ENCODE peak calls at places on chromosomes 2 and 18, in ten cellular contexts. R, Q, S, E, Y, M, W, B, U and N are unnamed samples.

GRCh38 chr2:203678971-203679370 is 27.5 kb upstream of the CD28 start:
- DNase-seq in U (no peak), S (no peak), Q (no peak), W (no peak), Y (no peak), E (no peak), B (no peak), M (no peak), R (no peak), N (no peak)

GRCh38 chr2:234722176-234722575 is 225.3 kb upstream of the ARL4C start:
- DNase-seq in M (no peak), R (no peak), U (no peak), B (no peak), E (no peak), S (no peak), Q (no peak), W (no peak), Y (no peak), N (no peak)

GRCh38 chr2:215747244-215747620 is 266.1 kb downstream of the MREG start:
- DNase-seq in U (no peak), Q (no peak), Y (no peak), W (no peak), E (no peak), B (no peak), M (no peak), R (no peak), S (no peak), N (no peak)

GRCh38 chr2:203201426-203201825 is 37.4 kb upstream of the CYP20A1 start:
- DNase-seq in S (no peak), Y (no peak), M (peak; percentile 20), E (no peak), U (no peak), R (no peak), B (no peak), Q (no peak), W (no peak), N (no peak)

GRCh38 chr2:97995026-97995733 is 568 bp downstream of the TMEM131 start:
- DNase-seq in B (peak; percentile 88), S (peak; percentile 86), E (no peak), U (peak; percentile 86), R (peak; percentile 37), Y (peak; percentile 67), M (peak; percentile 28), Q (peak; percentile 83), W (peak; percentile 73), N (no peak)

GRCh38 chr2:27085670-27086089 is 892 bp upstream of the KHK start:
- DNase-seq in U (no peak), M (peak; percentile 46), W (peak; percentile 44), Y (peak; percentile 65), Q (peak; percentile 81), S (no peak), B (peak; percentile 66), R (no peak), E (no peak), N (peak; percentile 64)

GRCh38 chr2:199850718-199851498 is at the start of gene FTCDNL1:
- DNase-seq in E (no peak), Q (peak; percentile 81), M (peak; percentile 15), Y (peak; percentile 70), S (peak; percentile 59), B (peak; percentile 82), R (peak; percentile 37), U (no peak), W (peak; percentile 78), N (peak; percentile 75)

GRCh38 chr2:170434900-170435640 is 257.1 kb downstream of the MYO3B start:
- DNase-seq in U (no peak), S (no peak), E (no peak), B (peak; percentile 52), W (peak; percentile 22), Q (no peak), Y (no peak), M (no peak), R (no peak), N (no peak)

GRCh38 chr18:40006553-40007073 is 1948.4 kb upstream of the PIK3C3 start:
- DNase-seq in S (no peak), Y (peak; percentile 41), U (no peak), R (no peak), E (no peak), W (no peak), Q (peak; percentile 28), M (no peak), B (no peak), N (no peak)

GRCh38 chr2:106566050-106566449 is 78.9 kb downstream of the CD8B2 start:
- DNase-seq in S (no peak), M (peak; percentile 18), R (no peak), Q (no peak), W (no peak), B (no peak), Y (no peak), U (no peak), E (no peak), N (no peak)

GRCh38 chr2:55986700-55987440 is 63.3 kb upstream of the EFEMP1 start:
- DNase-seq in B (no peak), U (no peak), M (no peak), W (no peak), E (no peak), R (no peak), Q (no peak), S (no peak), Y (no peak), N (no peak)

GRCh38 chr2:154533300-154533940 is 165.1 kb upstream of the KCNJ3 start:
- DNase-seq in B (no peak), W (no peak), S (no peak), M (no peak), Y (peak; percentile 33), E (no peak), U (no peak), Q (peak; percentile 27), R (no peak), N (no peak)
- TF ChIP-seq CTCF in B (no peak), W (no peak), S (no peak), M (no peak), Y (no peak), E (no peak), U (no peak), Q (peak; percentile 13), R (no peak), N (no peak)

GRCh38 chr2:84443477-84443876 is 15.6 kb downstream of the SUCLG1 start:
- DNase-seq in S (no peak), Q (no peak), Y (no peak), B (no peak), R (no peak), W (no peak), E (no peak), U (no peak), M (no peak), N (no peak)
- TF ChIP-seq CTCF in S (no peak), Q (no peak), Y (no peak), B (no peak), R (no peak), W (no peak), E (no peak), U (no peak), M (no peak), N (no peak)

DNA sequence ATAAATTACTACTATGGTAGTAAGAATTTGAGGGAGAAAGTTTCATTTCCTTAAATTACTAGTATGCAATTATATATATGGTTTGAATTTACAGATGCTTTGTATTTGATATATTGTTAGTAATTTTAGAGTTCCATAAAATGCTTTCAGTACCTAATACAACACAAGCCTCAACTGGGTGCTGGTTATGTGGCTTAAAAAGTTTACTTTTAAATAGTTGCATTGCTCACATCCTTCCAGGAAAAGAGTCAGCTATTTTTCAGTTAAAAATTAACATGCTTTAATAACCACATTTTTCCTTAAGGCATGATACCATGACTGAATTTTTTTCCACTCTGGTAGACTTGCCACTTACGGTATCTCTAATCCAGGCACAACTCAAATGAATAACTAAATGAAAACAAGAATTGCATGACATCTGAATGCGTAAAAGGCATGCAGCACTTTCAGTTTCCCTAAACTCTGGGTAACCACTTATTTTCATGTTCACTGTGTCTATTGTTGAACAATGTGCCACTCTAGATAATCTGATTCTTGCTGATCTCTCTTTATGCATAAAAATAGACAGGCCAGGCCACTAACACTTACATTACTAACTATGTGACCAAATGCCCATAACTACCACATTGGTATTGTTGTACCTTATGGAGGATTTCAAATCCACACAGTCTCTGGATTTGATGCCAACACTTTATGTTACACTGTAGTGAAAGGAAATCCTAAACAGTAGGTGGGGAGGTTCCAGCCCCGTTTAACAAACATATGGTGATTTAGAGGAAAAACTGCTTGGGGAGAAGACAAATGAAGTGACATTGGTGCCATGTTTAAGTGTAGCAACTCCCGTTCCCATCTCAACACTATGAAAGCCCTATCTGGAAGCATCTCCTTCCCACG is 35.5 kb upstream of the SLC35F5 start:
- DNase-seq in E (no peak), R (no peak), B (peak; percentile 69), W (peak; percentile 45), Y (no peak), M (peak; percentile 64), S (peak; percentile 29), U (no peak), Q (no peak), N (no peak)
- TF ChIP-seq CTCF in E (no peak), R (no peak), B (no peak), W (no peak), Y (no peak), M (no peak), S (no peak), U (no peak), Q (no peak), N (no peak)

GRCh38 chr2:42979870-42980763 is 187.7 kb upstream of the HAAO start:
- DNase-seq in M (no peak), E (no peak), R (no peak), B (no peak), Y (no peak), W (no peak), S (no peak), U (no peak), Q (no peak), N (peak; percentile 26)

GRCh38 chr2:42978887-42979415 is 186.6 kb upstream of the HAAO start:
- DNase-seq in M (no peak), S (no peak), E (no peak), R (no peak), B (no peak), Q (no peak), U (no peak), W (no peak), Y (no peak), N (peak; percentile 25)

GRCh38 chr2:42977236-42978174 is 185.1 kb upstream of the HAAO start:
- DNase-seq in M (no peak), W (no peak), E (no peak), R (no peak), B (no peak), Q (no peak), U (no peak), S (no peak), Y (no peak), N (peak; percentile 21)

GRCh38 chr2:42979416-42979869 is 187.1 kb upstream of the HAAO start:
- DNase-seq in S (no peak), U (no peak), W (no peak), M (no peak), R (peak; percentile 55), E (no peak), B (no peak), Q (no peak), Y (no peak), N (peak; percentile 12)

DNA sequence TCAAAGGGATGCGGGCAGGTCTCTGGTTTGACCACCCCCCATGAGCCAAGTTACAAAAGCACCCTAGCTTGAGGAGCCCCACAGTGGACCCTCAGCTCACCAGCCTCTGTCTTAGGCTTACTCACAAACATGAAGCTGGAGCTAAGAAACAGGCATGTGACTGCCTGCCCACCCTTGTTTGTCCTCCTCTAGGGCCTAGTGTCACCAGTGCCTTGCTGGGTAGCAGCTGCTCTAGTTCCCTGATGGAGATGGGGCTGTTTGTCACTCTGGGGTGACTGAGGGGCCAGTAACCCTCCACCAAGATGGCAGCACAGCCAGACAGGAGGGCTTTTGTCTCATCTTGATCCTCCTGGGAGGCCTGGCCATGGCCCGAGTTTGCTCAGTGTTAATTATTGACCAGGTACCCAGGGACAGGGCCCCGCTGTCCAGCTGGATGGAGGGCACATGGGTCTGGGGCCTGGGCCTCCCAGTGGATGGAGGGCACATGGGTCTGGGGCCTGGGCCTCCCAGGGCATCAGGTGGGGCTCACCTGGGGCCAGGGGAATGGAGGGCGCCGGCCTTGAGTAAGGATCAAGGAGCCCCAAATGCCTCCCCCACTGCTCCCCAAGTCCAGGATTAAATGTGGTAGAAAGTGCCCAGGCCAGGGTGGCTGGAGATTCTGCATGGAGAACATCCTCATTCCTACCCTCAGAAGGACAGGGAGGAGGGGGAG is 185.9 kb upstream of the HAAO start:
- DNase-seq in M (no peak), R (no peak), Q (no peak), Y (no peak), B (no peak), W (no peak), S (no peak), U (no peak), E (no peak), N (peak; percentile 27)
- TF ChIP-seq CTCF in M (no peak), R (no peak), Q (no peak), Y (no peak), B (no peak), W (no peak), S (no peak), U (no peak), E (no peak), N (no peak)